ENCODE peak calls at places on chromosomes 1 and 21, in six cellular contexts. M is H1, W is GM12891, C is K562, R is HepG2, T is GM12878. N is an unnamed sample.
A peak's percentile ranks its signal among the peaks of the same experiment; 100 is the strongest.

GRCh38 chr1:159171688-159172501 is 480 bp downstream of the CADM3 start:
- DNase-seq in M (peak; percentile 80), W (no peak), C (no peak), R (no peak), T (no peak), N (peak; percentile 21)

GRCh38 chr1:229822026-229822425 is 196.0 kb downstream of the URB2 start:
- DNase-seq in M (no peak), W (no peak), C (no peak), R (no peak), T (no peak), N (no peak)

GRCh38 chr1:200558866-200559459 is 61.6 kb downstream of the KIF14 start:
- DNase-seq in M (no peak), W (no peak), C (peak; percentile 57), R (peak; percentile 29), T (no peak), N (no peak)

GRCh38 chr1:68104155-68104554 is 53.7 kb upstream of the DIRAS3 start:
- DNase-seq in M (no peak), W (no peak), C (no peak), R (no peak), T (no peak), N (no peak)

GRCh38 chr21:44623575-44623974 is 3.3 kb upstream of the KRTAP10-9 start:
- DNase-seq in M (no peak), W (no peak), C (no peak), R (no peak), T (no peak), N (no peak)

GRCh38 chr1:54595956-54596498 is 27.3 kb downstream of the FAM151A start:
- DNase-seq in M (no peak), W (no peak), C (no peak), R (no peak), T (no peak), N (no peak)

GRCh38 chr1:180508725-180509097 is 6.3 kb upstream of the ACBD6 start:
- DNase-seq in M (no peak), W (no peak), C (no peak), R (no peak), T (no peak), N (no peak)

GRCh38 chr1:66503841-66504470 is 30.0 kb upstream of the SGIP1 start:
- DNase-seq in M (peak; percentile 68), W (no peak), C (peak; percentile 59), R (peak; percentile 30), T (no peak), N (no peak)

GRCh38 chr1:166927701-166928100 is 47.6 kb downstream of the ILDR2 start:
- DNase-seq in M (no peak), W (no peak), C (no peak), R (no peak), T (no peak), N (no peak)

GRCh38 chr1:26994772-26995625 is 1.5 kb downstream of the TRNP1 start:
- DNase-seq in M (peak; percentile 56), W (no peak), C (no peak), R (no peak), T (no peak), N (no peak)

GRCh38 chr1:51285055-51285454 is 45.3 kb downstream of the TTC39A start:
- DNase-seq in M (no peak), W (no peak), C (no peak), R (no peak), T (peak; percentile 53), N (no peak)

GRCh38 chr1:54329337-54329954 is 76.7 kb downstream of the SSBP3 start:
- DNase-seq in M (no peak), W (no peak), C (no peak), R (no peak), T (no peak), N (no peak)

GRCh38 chr1:66380452-66381212 is 153.3 kb upstream of the SGIP1 start:
- DNase-seq in M (no peak), W (no peak), C (no peak), R (no peak), T (peak; percentile 87), N (no peak)

GRCh38 chr1:23558140-23558871 is 995 bp downstream of the ID3 start:
- DNase-seq in M (no peak), W (no peak), C (peak; percentile 93), R (peak; percentile 80), T (no peak), N (no peak)

GRCh38 chr1:71351438-71351837 is 270.6 kb upstream of the ZRANB2 start:
- DNase-seq in M (no peak), W (no peak), C (no peak), R (no peak), T (no peak), N (no peak)

GRCh38 chr21:45053561-45053960 is 20.8 kb upstream of the ADARB1 start:
- DNase-seq in M (no peak), W (no peak), C (no peak), R (no peak), T (no peak), N (no peak)

GRCh38 chr21:37257526-37257966 is 9.6 kb downstream of the VPS26C start:
- DNase-seq in M (no peak), W (no peak), C (no peak), R (peak; percentile 57), T (no peak), N (no peak)

GRCh38 chr1:33036051-33036525 is 595 bp downstream of the AK2 start:
- DNase-seq in M (no peak), W (no peak), C (peak; percentile 77), R (peak; percentile 37), T (no peak), N (no peak)

GRCh38 chr1:217981430-217981829 is 303.7 kb upstream of the RRP15 start:
- DNase-seq in M (no peak), W (no peak), C (no peak), R (no peak), T (no peak), N (no peak)
- TF ChIP-seq POLR2A in M (no peak), W (no peak), C (no peak), R (no peak), T (no peak), N (no peak)

DNA sequence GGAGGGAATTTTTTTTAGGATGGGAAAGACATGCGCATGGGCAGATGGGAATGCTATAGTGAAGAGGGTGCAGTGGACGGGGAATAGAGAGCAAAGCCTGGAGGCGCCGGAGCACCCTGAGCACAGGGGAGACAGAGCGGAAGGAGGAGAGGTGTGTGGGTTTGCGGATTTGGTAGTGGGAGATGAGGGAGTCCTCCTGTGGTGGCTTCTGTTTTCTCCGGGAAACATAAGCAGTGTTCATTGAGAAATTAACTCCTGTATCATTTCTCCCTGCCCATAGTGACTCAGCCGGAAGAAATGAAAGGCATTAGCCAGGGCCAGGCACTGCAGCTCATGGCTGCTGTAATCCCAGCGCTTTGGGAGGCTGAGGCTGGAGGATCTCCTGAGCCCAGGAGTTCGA is 4.7 kb upstream of the PTPRF start:
- DNase-seq in M (no peak), W (no peak), C (no peak), R (no peak), T (no peak), N (no peak)
- TF ChIP-seq TAF1 in M (no peak), W (no peak), C (no peak), R (no peak), T (no peak), N (no peak)

DNA sequence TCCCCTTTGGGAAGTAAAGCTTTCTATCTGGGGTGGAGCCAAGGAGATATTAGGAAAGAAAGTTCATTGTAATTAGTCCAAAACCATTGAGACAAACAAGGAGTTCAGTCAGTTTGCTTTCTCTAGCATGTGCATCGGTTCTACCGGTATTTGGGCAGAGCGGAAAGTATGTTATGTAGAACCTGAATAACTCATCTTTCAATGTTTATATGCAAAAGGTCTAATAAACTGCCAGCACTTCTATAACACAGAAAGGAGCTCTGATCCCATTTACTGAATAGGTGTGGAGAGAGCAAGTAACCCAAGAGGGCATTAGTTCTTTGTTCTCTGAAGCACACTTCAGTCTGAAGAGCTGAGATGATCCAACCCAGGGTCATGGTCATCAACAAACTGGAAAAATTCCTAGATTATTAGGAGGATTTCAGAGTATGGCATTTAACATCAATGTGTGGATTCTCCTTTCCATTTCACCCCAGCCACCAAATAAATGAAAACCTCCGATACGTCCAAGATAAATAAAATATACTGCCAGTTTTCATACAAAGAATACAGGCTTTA is 3.6 kb downstream of the TGFB2 start:
- DNase-seq in M (no peak), W (no peak), C (no peak), R (no peak), T (no peak), N (no peak)
- TF ChIP-seq POLR2AphosphoS5 in M (no peak), W (no peak), C (no peak), R (no peak), T (no peak), N (no peak)

DNA sequence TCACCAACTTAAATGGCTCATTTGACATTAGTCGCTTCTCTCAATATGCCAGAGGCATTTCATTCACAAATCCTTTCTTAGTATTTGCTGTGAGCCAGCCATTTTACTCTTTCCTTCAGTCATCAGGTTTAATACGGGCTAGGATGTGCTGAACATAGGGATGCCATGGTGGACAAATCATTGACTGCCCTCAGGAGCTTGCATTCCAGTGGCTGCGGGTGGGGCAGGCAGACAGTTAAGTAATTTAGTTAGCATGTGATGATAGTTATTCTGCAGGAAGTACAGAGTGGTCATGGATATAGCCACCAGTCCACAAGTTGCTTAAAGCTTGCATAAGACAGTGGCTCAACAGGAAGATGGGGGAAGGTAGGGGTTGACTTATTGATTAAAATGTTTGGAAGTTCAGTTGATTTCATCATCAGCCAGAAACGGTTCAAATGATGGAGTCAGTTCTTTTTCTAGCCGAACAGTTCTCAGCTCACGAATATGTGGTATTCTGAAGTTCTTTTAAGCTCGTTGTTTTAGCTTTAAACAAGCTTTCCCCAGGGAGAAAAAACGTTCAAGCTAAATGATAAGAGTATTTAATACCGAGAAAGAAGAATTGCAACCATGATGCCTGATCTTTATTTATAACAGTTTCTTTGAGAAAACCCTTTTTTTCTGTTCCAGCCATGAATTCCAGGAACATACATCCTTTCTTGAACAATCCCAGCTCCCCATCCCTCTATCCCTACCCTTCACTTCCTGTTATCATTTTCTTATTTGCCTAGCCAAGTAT is 1.4 kb downstream of the SLC22A15 start:
- DNase-seq in M (no peak), W (no peak), C (no peak), R (peak; percentile 49), T (no peak), N (no peak)
- TF ChIP-seq POLR2A in M (no peak), W (no peak), C (no peak), R (no peak), T (no peak), N (no peak)

GRCh38 chr1:42957229-42957879 is 1.3 kb downstream of the SLC2A1 start:
- DNase-seq in M (no peak), W (no peak), C (peak; percentile 48), R (no peak), T (no peak), N (no peak)
- TF ChIP-seq TAF1 in M (no peak), W (no peak), C (no peak), R (no peak), T (no peak), N (peak; percentile 26)

N was measured in GM12892.